ENCODE peak calls at places on chromosomes 16 and 17, in eight cellular contexts. L is effector memory CD8-positive, alpha-beta T cell; M is EL; B is AG10803; I is ELR; A is renal cortical epithelial cell; E is cardiac muscle cell; T is transverse colon. C is an unnamed sample.

GRCh38 chr16:10151718-10152117 is 30.5 kb downstream of the GRIN2A start:
- DNase-seq in L (no peak), M (no peak), B (no peak), I (no peak), A (no peak), E (no peak), T (no peak), C (no peak)

GRCh38 chr17:55706808-55707773 is 15.6 kb downstream of the TMEM100 start:
- DNase-seq in L (no peak), M (no peak), B (no peak), I (no peak), A (no peak), E (peak; percentile 43), T (no peak), C (no peak)

GRCh38 chr17:16928406-16929280 is 43.3 kb downstream of the TNFRSF13B start:
- DNase-seq in L (no peak), M (no peak), B (no peak), I (no peak), A (no peak), E (peak; percentile 54), T (no peak), C (no peak)

GRCh38 chr17:61413654-61414133 is 14.1 kb downstream of the TBX2 start:
- DNase-seq in L (no peak), M (no peak), B (no peak), I (no peak), A (no peak), E (no peak), T (no peak), C (no peak)

GRCh38 chr16:82646504-82646903 is 19.7 kb downstream of the CDH13 start:
- DNase-seq in L (no peak), M (no peak), B (no peak), I (no peak), A (no peak), E (no peak), T (no peak), C (no peak)

GRCh38 chr17:67829331-67829730 is 4.0 kb downstream of the BPTF start:
- DNase-seq in L (no peak), M (peak; percentile 7), B (no peak), I (peak; percentile 32), A (peak; percentile 59), E (no peak), T (no peak), C (no peak)

GRCh38 chr16:50464325-50465290 is 83.6 kb upstream of the NKD1 start:
- DNase-seq in L (no peak), M (no peak), B (no peak), I (no peak), A (no peak), E (no peak), T (no peak), C (no peak)

GRCh38 chr17:64615025-64615677 is 47.0 kb downstream of the SMURF2 start:
- DNase-seq in L (no peak), M (peak; percentile 86), B (peak; percentile 80), I (peak; percentile 63), A (peak; percentile 59), E (no peak), T (no peak), C (no peak)

GRCh38 chr17:50037321-50038107 is 18.4 kb upstream of the ITGA3 start:
- DNase-seq in L (no peak), M (peak; percentile 93), B (peak; percentile 68), I (peak; percentile 91), A (peak; percentile 86), E (no peak), T (peak; percentile 53), C (no peak)

GRCh38 chr16:73432794-73433455 is 385.0 kb upstream of the ZFHX3 start:
- DNase-seq in L (no peak), M (no peak), B (no peak), I (no peak), A (no peak), E (no peak), T (no peak), C (no peak)

GRCh38 chr16:85329059-85329812 is 217.0 kb upstream of the CIBAR2 start:
- DNase-seq in L (no peak), M (no peak), B (no peak), I (peak; percentile 57), A (peak; percentile 30), E (no peak), T (peak; percentile 68), C (no peak)

GRCh38 chr17:15048933-15049539 is 216.1 kb downstream of the PMP22 start:
- DNase-seq in L (no peak), M (no peak), B (no peak), I (no peak), A (no peak), E (peak; percentile 3), T (no peak), C (no peak)

GRCh38 chr17:27504188-27504995 is 48.1 kb downstream of the KSR1 start:
- DNase-seq in L (no peak), M (no peak), B (no peak), I (no peak), A (no peak), E (no peak), T (no peak), C (no peak)

GRCh38 chr17:82929011-82929622 is 89.3 kb upstream of the ZNF750 start:
- DNase-seq in L (no peak), M (no peak), B (no peak), I (no peak), A (no peak), E (no peak), T (no peak), C (no peak)

GRCh38 chr17:82692268-82692667 is 6.2 kb downstream of the RAB40B start:
- DNase-seq in L (no peak), M (no peak), B (no peak), I (no peak), A (no peak), E (no peak), T (no peak), C (no peak)

C was measured in T-cell.